ENCODE peak calls at places on chromosomes 3 and 15, in seven cellular contexts. One of them, this sample, is unnamed.

GRCh38 chr3:148464246-148464645 is 233.5 kb upstream of the AGTR1 start:
- DNase-seq in SJSA1: no peak
- DNase-seq in small intestine: no peak
- DNase-seq in heart left ventricle: no peak
- DNase-seq in brain microvascular endothelial cell: peak; percentile 40
- DNase-seq in kidney epithelial cell: no peak
- DNase-seq in HepG2: no peak
- DNase-seq in this sample: no peak

GRCh38 chr3:97975466-97975865 is 3.2 kb upstream of the RIOX2 start:
- DNase-seq in HepG2: no peak
- DNase-seq in SJSA1: no peak
- DNase-seq in kidney epithelial cell: no peak
- DNase-seq in heart left ventricle: no peak
- DNase-seq in small intestine: no peak
- DNase-seq in brain microvascular endothelial cell: no peak
- DNase-seq in this sample: no peak

GRCh38 chr3:148741219-148741618 is 43.5 kb downstream of the AGTR1 start:
- DNase-seq in HepG2: no peak
- DNase-seq in small intestine: no peak
- DNase-seq in brain microvascular endothelial cell: no peak
- DNase-seq in heart left ventricle: no peak
- DNase-seq in kidney epithelial cell: no peak
- DNase-seq in SJSA1: no peak
- DNase-seq in this sample: no peak

GRCh38 chr15:69403611-69404010 is 10.5 kb upstream of the KIF23 start:
- DNase-seq in SJSA1: no peak
- DNase-seq in HepG2: no peak
- DNase-seq in brain microvascular endothelial cell: peak; percentile 86
- DNase-seq in small intestine: no peak
- DNase-seq in kidney epithelial cell: no peak
- DNase-seq in heart left ventricle: no peak
- DNase-seq in this sample: no peak

GRCh38 chr3:171850324-171850697 is 7.2 kb downstream of the TMEM212 start:
- DNase-seq in brain microvascular endothelial cell: no peak
- DNase-seq in small intestine: no peak
- DNase-seq in SJSA1: no peak
- DNase-seq in heart left ventricle: no peak
- DNase-seq in HepG2: no peak
- DNase-seq in kidney epithelial cell: no peak
- DNase-seq in this sample: no peak

GRCh38 chr3:142953443-142953842 is 10.0 kb downstream of the PAQR9 start:
- DNase-seq in SJSA1: no peak
- DNase-seq in small intestine: no peak
- DNase-seq in heart left ventricle: no peak
- DNase-seq in HepG2: no peak
- DNase-seq in brain microvascular endothelial cell: no peak
- DNase-seq in kidney epithelial cell: no peak
- DNase-seq in this sample: no peak

GRCh38 chr3:182122779-182123178 is 411.1 kb downstream of the SOX2 start:
- DNase-seq in brain microvascular endothelial cell: no peak
- DNase-seq in HepG2: no peak
- DNase-seq in small intestine: no peak
- DNase-seq in SJSA1: no peak
- DNase-seq in heart left ventricle: no peak
- DNase-seq in kidney epithelial cell: no peak
- DNase-seq in this sample: no peak

GRCh38 chr3:173275740-173276139 is 121.8 kb upstream of the NLGN1 start:
- DNase-seq in HepG2: peak; percentile 11
- DNase-seq in heart left ventricle: no peak
- DNase-seq in brain microvascular endothelial cell: no peak
- DNase-seq in kidney epithelial cell: no peak
- DNase-seq in SJSA1: no peak
- DNase-seq in small intestine: no peak
- DNase-seq in this sample: no peak

GRCh38 chr3:187968883-187969580 is 184.9 kb upstream of the LPP start:
- DNase-seq in brain microvascular endothelial cell: peak; percentile 54
- DNase-seq in small intestine: peak; percentile 94
- DNase-seq in kidney epithelial cell: no peak
- DNase-seq in SJSA1: no peak
- DNase-seq in heart left ventricle: no peak
- DNase-seq in HepG2: peak; percentile 59
- DNase-seq in this sample: no peak

GRCh38 chr15:70118599-70118998 is 20.9 kb upstream of the TLE3 start:
- DNase-seq in kidney epithelial cell: no peak
- DNase-seq in small intestine: no peak
- DNase-seq in brain microvascular endothelial cell: no peak
- DNase-seq in HepG2: no peak
- DNase-seq in SJSA1: no peak
- DNase-seq in heart left ventricle: no peak
- DNase-seq in this sample: no peak

GRCh38 chr15:60875681-60876080 is 353.4 kb downstream of the RORA start:
- DNase-seq in heart left ventricle: no peak
- DNase-seq in SJSA1: no peak
- DNase-seq in brain microvascular endothelial cell: no peak
- DNase-seq in HepG2: no peak
- DNase-seq in small intestine: no peak
- DNase-seq in kidney epithelial cell: no peak
- DNase-seq in this sample: no peak

GRCh38 chr3:165206454-165207266 is 10.5 kb upstream of the SLITRK3 start:
- DNase-seq in brain microvascular endothelial cell: peak; percentile 74
- DNase-seq in SJSA1: peak; percentile 49
- DNase-seq in kidney epithelial cell: peak; percentile 28
- DNase-seq in heart left ventricle: peak; percentile 81
- DNase-seq in small intestine: peak; percentile 83
- DNase-seq in HepG2: peak; percentile 64
- DNase-seq in this sample: peak; percentile 87

GRCh38 chr15:57923750-57924149 is 141.8 kb downstream of the ALDH1A2 start:
- DNase-seq in SJSA1: no peak
- DNase-seq in heart left ventricle: no peak
- DNase-seq in brain microvascular endothelial cell: no peak
- DNase-seq in HepG2: no peak
- DNase-seq in small intestine: no peak
- DNase-seq in kidney epithelial cell: no peak
- DNase-seq in this sample: no peak

GRCh38 chr3:124814620-124815421 is 72.3 kb downstream of the ITGB5 start:
- DNase-seq in heart left ventricle: no peak
- DNase-seq in brain microvascular endothelial cell: no peak
- DNase-seq in small intestine: peak; percentile 92
- DNase-seq in SJSA1: no peak
- DNase-seq in HepG2: peak; percentile 71
- DNase-seq in kidney epithelial cell: no peak
- DNase-seq in this sample: no peak
- H3K36me3 ChIP-seq in heart left ventricle: peaks cover 25% of the 10 kb centered on the region
- H3K36me3 ChIP-seq in brain microvascular endothelial cell: peaks cover 34% of the 10 kb centered on the region
- H3K36me3 ChIP-seq in small intestine: no peaks in the 10 kb centered on the region
- H3K36me3 ChIP-seq in SJSA1: no peaks in the 10 kb centered on the region
- H3K36me3 ChIP-seq in HepG2: peaks cover 23% of the 10 kb centered on the region
- H3K36me3 ChIP-seq in kidney epithelial cell: no peaks in the 10 kb centered on the region
- H3K36me3 ChIP-seq in this sample: no peaks in the 10 kb centered on the region

DNA sequence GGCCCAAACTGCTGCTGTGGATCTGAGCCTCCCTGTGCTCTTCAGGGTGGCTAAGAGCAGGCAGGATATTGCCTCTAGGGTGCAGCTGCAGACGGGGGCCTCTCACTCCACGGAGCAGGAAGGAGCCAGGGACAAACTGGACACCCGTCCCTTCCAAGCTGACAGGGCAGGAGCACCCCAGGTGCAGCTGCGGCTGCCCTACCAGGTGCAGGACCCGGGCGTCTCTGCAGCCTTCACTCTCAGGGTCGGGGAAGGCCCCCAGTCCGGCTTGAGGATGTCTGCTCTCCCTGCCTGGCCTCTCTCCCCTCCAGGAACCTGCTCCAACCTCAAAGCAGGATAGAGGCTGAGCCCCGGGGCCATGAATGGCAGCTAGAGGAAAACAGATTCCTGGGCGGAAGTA is 1554.9 kb upstream of the CADM2 start:
- DNase-seq in SJSA1: no peak
- DNase-seq in brain microvascular endothelial cell: no peak
- DNase-seq in HepG2: no peak
- DNase-seq in heart left ventricle: no peak
- DNase-seq in small intestine: no peak
- DNase-seq in kidney epithelial cell: no peak
- DNase-seq in this sample: no peak
- H3K36me3 ChIP-seq in SJSA1: no peaks in the 10 kb centered on the region
- H3K36me3 ChIP-seq in brain microvascular endothelial cell: no peaks in the 10 kb centered on the region
- H3K36me3 ChIP-seq in HepG2: no peaks in the 10 kb centered on the region
- H3K36me3 ChIP-seq in heart left ventricle: no peaks in the 10 kb centered on the region
- H3K36me3 ChIP-seq in small intestine: no peaks in the 10 kb centered on the region
- H3K36me3 ChIP-seq in kidney epithelial cell: no peaks in the 10 kb centered on the region
- H3K36me3 ChIP-seq in this sample: no peaks in the 10 kb centered on the region

DNA sequence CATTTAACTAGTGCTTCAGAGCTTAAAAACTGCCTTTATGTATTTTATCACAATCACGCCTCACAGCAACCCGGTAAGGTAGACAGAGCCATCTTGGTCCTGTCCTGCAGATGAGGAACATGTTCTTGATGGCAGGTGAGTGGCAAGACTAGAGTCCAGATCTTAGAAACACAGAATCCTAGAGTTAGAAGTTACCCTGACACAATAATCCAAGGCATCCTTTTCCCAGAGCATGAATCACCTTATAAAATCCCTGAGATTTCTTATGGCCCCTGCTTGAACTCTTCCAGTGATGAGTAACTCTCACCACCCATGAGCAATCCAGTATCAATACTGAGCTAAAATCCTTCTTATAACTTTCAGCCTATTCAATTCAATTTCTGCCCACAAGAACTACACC is 16.9 kb downstream of the POPDC2 start:
- DNase-seq in HepG2: no peak
- DNase-seq in small intestine: no peak
- DNase-seq in kidney epithelial cell: peak; percentile 61
- DNase-seq in heart left ventricle: no peak
- DNase-seq in SJSA1: no peak
- DNase-seq in brain microvascular endothelial cell: peak; percentile 76
- DNase-seq in this sample: no peak
- H3K36me3 ChIP-seq in HepG2: no peaks in the 10 kb centered on the region
- H3K36me3 ChIP-seq in small intestine: no peaks in the 10 kb centered on the region
- H3K36me3 ChIP-seq in kidney epithelial cell: no peaks in the 10 kb centered on the region
- H3K36me3 ChIP-seq in heart left ventricle: peaks cover 35% of the 10 kb centered on the region
- H3K36me3 ChIP-seq in SJSA1: no peaks in the 10 kb centered on the region
- H3K36me3 ChIP-seq in brain microvascular endothelial cell: no peaks in the 10 kb centered on the region
- H3K36me3 ChIP-seq in this sample: peaks cover 87% of the 10 kb centered on the region

GRCh38 chr3:81245043-81245442 is 516.4 kb downstream of the GBE1 start:
- DNase-seq in heart left ventricle: no peak
- DNase-seq in SJSA1: no peak
- DNase-seq in kidney epithelial cell: no peak
- DNase-seq in small intestine: no peak
- DNase-seq in brain microvascular endothelial cell: no peak
- DNase-seq in HepG2: no peak
- DNase-seq in this sample: no peak
- H3K36me3 ChIP-seq in heart left ventricle: no peaks in the 10 kb centered on the region
- H3K36me3 ChIP-seq in SJSA1: no peaks in the 10 kb centered on the region
- H3K36me3 ChIP-seq in kidney epithelial cell: no peaks in the 10 kb centered on the region
- H3K36me3 ChIP-seq in small intestine: no peaks in the 10 kb centered on the region
- H3K36me3 ChIP-seq in brain microvascular endothelial cell: no peaks in the 10 kb centered on the region
- H3K36me3 ChIP-seq in HepG2: no peaks in the 10 kb centered on the region
- H3K36me3 ChIP-seq in this sample: no peaks in the 10 kb centered on the region

GRCh38 chr3:38122712-38123290 is 14.1 kb downstream of the ACAA1 start:
- DNase-seq in small intestine: no peak
- DNase-seq in HepG2: no peak
- DNase-seq in heart left ventricle: no peak
- DNase-seq in brain microvascular endothelial cell: no peak
- DNase-seq in kidney epithelial cell: no peak
- DNase-seq in SJSA1: peak; percentile 25
- DNase-seq in this sample: no peak

GRCh38 chr3:38125305-38126120 is 11.4 kb downstream of the ACAA1 start:
- DNase-seq in HepG2: no peak
- DNase-seq in heart left ventricle: peak; percentile 44
- DNase-seq in small intestine: peak; percentile 54
- DNase-seq in SJSA1: no peak
- DNase-seq in brain microvascular endothelial cell: no peak
- DNase-seq in kidney epithelial cell: no peak
- DNase-seq in this sample: no peak

GRCh38 chr3:38121832-38122461 is 15.0 kb downstream of the ACAA1 start:
- DNase-seq in HepG2: no peak
- DNase-seq in small intestine: no peak
- DNase-seq in kidney epithelial cell: no peak
- DNase-seq in heart left ventricle: peak; percentile 43
- DNase-seq in SJSA1: no peak
- DNase-seq in brain microvascular endothelial cell: no peak
- DNase-seq in this sample: no peak

GRCh38 chr3:38126121-38126892 is 10.6 kb downstream of the ACAA1 start:
- DNase-seq in HepG2: no peak
- DNase-seq in small intestine: no peak
- DNase-seq in kidney epithelial cell: no peak
- DNase-seq in SJSA1: peak; percentile 25
- DNase-seq in heart left ventricle: no peak
- DNase-seq in brain microvascular endothelial cell: no peak
- DNase-seq in this sample: no peak

DNA sequence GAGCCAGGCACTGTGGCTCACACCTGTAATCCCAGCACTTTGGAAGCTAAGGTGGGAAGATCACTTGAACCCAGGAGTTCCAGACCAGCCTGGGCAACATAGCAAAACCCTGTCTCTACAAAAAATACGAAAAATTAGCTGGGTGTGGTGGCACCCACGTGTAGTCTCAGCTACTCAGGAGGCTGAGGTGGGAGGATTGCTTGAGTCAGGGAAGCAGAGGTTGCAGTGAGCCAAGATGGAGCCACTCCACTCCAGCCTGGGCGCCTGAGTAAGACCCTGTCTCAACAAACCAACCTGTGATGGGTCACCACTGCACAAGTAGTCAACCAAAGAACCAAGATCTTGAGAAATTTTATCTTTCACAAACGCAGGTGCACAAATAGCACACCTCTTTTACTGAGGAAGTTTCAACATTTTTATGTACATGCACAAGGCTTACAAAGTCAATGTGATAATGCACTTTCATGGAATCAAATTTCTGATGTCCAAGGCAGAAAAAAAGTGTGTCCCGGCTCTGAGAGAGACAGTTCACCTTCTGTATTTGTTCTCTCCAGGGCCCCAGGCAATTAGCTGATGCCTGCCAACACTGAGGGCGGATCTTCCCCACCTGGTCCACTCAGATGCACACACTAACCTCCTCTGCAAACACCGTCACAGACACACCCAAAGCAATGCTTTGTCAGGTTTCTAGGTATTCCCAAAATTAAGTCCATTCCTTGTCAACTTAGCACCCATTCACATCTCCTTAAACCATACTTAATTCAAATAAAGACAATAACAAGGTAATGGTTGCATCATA is 12.4 kb downstream of the ACAA1 start:
- DNase-seq in small intestine: no peak
- DNase-seq in SJSA1: no peak
- DNase-seq in heart left ventricle: no peak
- DNase-seq in brain microvascular endothelial cell: no peak
- DNase-seq in HepG2: no peak
- DNase-seq in kidney epithelial cell: no peak
- DNase-seq in this sample: no peak
- H3K36me3 ChIP-seq in small intestine: peaks cover 42% of the 10 kb centered on the region
- H3K36me3 ChIP-seq in SJSA1: peaks cover 78% of the 10 kb centered on the region
- H3K36me3 ChIP-seq in heart left ventricle: peaks cover 98% of the 10 kb centered on the region
- H3K36me3 ChIP-seq in brain microvascular endothelial cell: peaks cover 52% of the 10 kb centered on the region
- H3K36me3 ChIP-seq in HepG2: peaks cover 49% of the 10 kb centered on the region
- H3K36me3 ChIP-seq in kidney epithelial cell: peaks cover 3% of the 10 kb centered on the region
- H3K36me3 ChIP-seq in this sample: peaks cover 16% of the 10 kb centered on the region

GRCh38 chr15:66655997-66656396 is 46.0 kb upstream of the SMAD6 start:
- DNase-seq in HepG2: no peak
- DNase-seq in brain microvascular endothelial cell: no peak
- DNase-seq in heart left ventricle: no peak
- DNase-seq in small intestine: no peak
- DNase-seq in SJSA1: no peak
- DNase-seq in kidney epithelial cell: no peak
- DNase-seq in this sample: no peak
- H3K36me3 ChIP-seq in HepG2: no peaks in the 10 kb centered on the region
- H3K36me3 ChIP-seq in brain microvascular endothelial cell: no peaks in the 10 kb centered on the region
- H3K36me3 ChIP-seq in heart left ventricle: no peaks in the 10 kb centered on the region
- H3K36me3 ChIP-seq in small intestine: no peaks in the 10 kb centered on the region
- H3K36me3 ChIP-seq in SJSA1: no peaks in the 10 kb centered on the region
- H3K36me3 ChIP-seq in kidney epithelial cell: no peaks in the 10 kb centered on the region
- H3K36me3 ChIP-seq in this sample: no peaks in the 10 kb centered on the region

This sample was measured in psoas muscle.